ENCODE peak calls at places on chromosomes 13 and 19, in four cellular contexts. Y is activated CD4-positive, alpha-beta T cell treated with anti-CD3 and anti-CD28 coated beads for 24 hours; J is upper lobe of left lung; P is WERI-Rb-1. Z is an unnamed sample.

GRCh38 chr13:31374682-31375081 is 174.9 kb downstream of the B3GLCT start:
- DNase-seq in J (no peak), Y (no peak), P (no peak), Z (no peak)

GRCh38 chr19:35510626-35510964 is 2.9 kb downstream of the DMKN start:
- DNase-seq in P (no peak), J (no peak), Y (no peak), Z (no peak)

GRCh38 chr19:3565177-3565576 is 7.6 kb upstream of the HMG20B start:
- DNase-seq in Y (no peak), P (no peak), J (no peak), Z (no peak)

GRCh38 chr13:101053289-101053688 is 363.0 kb downstream of the NALCN start:
- DNase-seq in Y (no peak), P (no peak), J (no peak), Z (no peak)

GRCh38 chr13:82566864-82567263 is 1315.4 kb downstream of the SLITRK1 start:
- DNase-seq in J (peak), Y (no peak), P (no peak), Z (no peak)

GRCh38 chr19:45103625-45104319 is 10.8 kb downstream of the PPP1R37 start:
- DNase-seq in P (peak), Y (no peak), J (no peak), Z (no peak)

GRCh38 chr13:114043421-114044053 is 69.7 kb upstream of the C13orf46 start:
- DNase-seq in J (peak), Y (no peak), P (peak), Z (peak)

GRCh38 chr13:75414036-75414827 is 67.7 kb downstream of the TBC1D4 start:
- DNase-seq in J (no peak), Y (no peak), P (no peak), Z (no peak)

GRCh38 chr13:112447306-112447705 is 71.2 kb downstream of the SPACA7 start:
- DNase-seq in Y (no peak), P (no peak), J (no peak), Z (no peak)

GRCh38 chr19:2164020-2164988 is 571 bp downstream of the DOT1L start:
- DNase-seq in J (no peak), P (no peak), Y (no peak), Z (no peak)

GRCh38 chr19:13619203-13619632 is 112.9 kb upstream of the CACNA1A start:
- DNase-seq in P (no peak), Y (no peak), J (no peak), Z (no peak)

GRCh38 chr19:16896098-16896912 is 7.5 kb downstream of the F2RL3 start:
- DNase-seq in J (peak), P (no peak), Y (no peak), Z (no peak)

GRCh38 chr19:30664358-30665058 is 292.3 kb downstream of the ZNF536 start:
- DNase-seq in P (peak), J (peak), Y (no peak), Z (no peak)

GRCh38 chr13:67023088-67023893 is 206.8 kb downstream of the PCDH9 start:
- DNase-seq in J (no peak), Y (no peak), P (no peak), Z (peak)

GRCh38 chr13:31697290-31697689 is 42.0 kb upstream of the RXFP2 start:
- DNase-seq in J (no peak), Y (no peak), P (no peak), Z (no peak)

GRCh38 chr13:46523972-46524737 is 28.8 kb upstream of the LRCH1 start:
- DNase-seq in Y (no peak), J (no peak), P (no peak), Z (no peak)

GRCh38 chr19:40144947-40145748 is 46.1 kb upstream of the MAP3K10 start:
- DNase-seq in Y (no peak), J (no peak), P (no peak), Z (no peak)

GRCh38 chr19:39409886-39410619 is 2.4 kb upstream of the PLEKHG2 start:
- DNase-seq in P (no peak), J (peak), Y (no peak), Z (no peak)

GRCh38 chr13:33494596-33495214 is 209.2 kb upstream of the STARD13 start:
- DNase-seq in Y (no peak), P (no peak), J (no peak), Z (peak)

GRCh38 chr19:32041681-32042292 is 303.6 kb upstream of the ZNF507 start:
- DNase-seq in J (peak), Y (peak), P (peak), Z (no peak)

GRCh38 chr13:64314286-64314685 is 2898.6 kb upstream of the PCDH20 start:
- DNase-seq in P (no peak), J (no peak), Y (no peak), Z (peak)

GRCh38 chr13:74062933-74063332 is 71.3 kb downstream of the KLF12 start:
- DNase-seq in J (no peak), Y (no peak), P (no peak), Z (no peak)

GRCh38 chr13:51313619-51314018 is 25.9 kb upstream of the SERPINE3 start:
- DNase-seq in Y (no peak), P (no peak), J (no peak), Z (no peak)

GRCh38 chr19:48248081-48248833 is 7.5 kb downstream of the CARD8 start:
- DNase-seq in Y (no peak), J (no peak), P (no peak), Z (no peak)

GRCh38 chr13:33865945-33866344 is 48.0 kb downstream of the RFC3 start:
- DNase-seq in Y (no peak), J (no peak), P (no peak), Z (no peak)

GRCh38 chr19:38721977-38722773 is 22.1 kb downstream of the CAPN12 start:
- DNase-seq in J (peak), P (no peak), Y (no peak), Z (no peak)

GRCh38 chr13:20294497-20294896 is 62.4 kb upstream of the GJB6 start:
- DNase-seq in Y (no peak), P (no peak), J (no peak), Z (no peak)